ENCODE peak calls at places on chromosomes 11 and 22, in four cellular contexts. H, A, Y and E are unnamed samples.

GRCh38 chr11:76335827-76336226 is 45.1 kb downstream of the THAP12 start:
- DNase-seq in Y (no peak), A (no peak), H (no peak), E (no peak)

GRCh38 chr22:45859231-45860161 is 117.5 kb downstream of the WNT7B start:
- DNase-seq in H (no peak), A (no peak), Y (no peak), E (no peak)

GRCh38 chr11:69531717-69532088 is 50.2 kb downstream of the LINC01488 start:
- DNase-seq in Y (no peak), A (no peak), H (no peak), E (no peak)

GRCh38 chr11:121933294-121933693 is 182.7 kb downstream of the BLID start:
- DNase-seq in H (no peak), A (no peak), Y (no peak), E (no peak)

GRCh38 chr11:79028214-79028613 is 412.6 kb downstream of the TENM4 start:
- DNase-seq in A (no peak), Y (no peak), H (no peak), E (no peak)

GRCh38 chr22:42272431-42273004 is 2.1 kb upstream of the TCF20 start:
- DNase-seq in A (no peak), H (no peak), Y (no peak), E (no peak)

GRCh38 chr11:88484873-88485621 is 147.5 kb upstream of the CTSC start:
- DNase-seq in Y (peak), A (no peak), H (no peak), E (no peak)

GRCh38 chr11:76578655-76579046 is 91.9 kb downstream of the LRRC32 start:
- DNase-seq in H (no peak), Y (no peak), A (no peak), E (no peak)

GRCh38 chr22:28411125-28411524 is 268.5 kb downstream of the TTC28 start:
- DNase-seq in A (no peak), H (no peak), Y (no peak), E (no peak)

GRCh38 chr11:80523057-80523456 is 1082.2 kb upstream of the TENM4 start:
- DNase-seq in A (no peak), Y (no peak), H (no peak), E (no peak)

GRCh38 chr11:14980854-14981253 is 8.7 kb upstream of the CALCA start:
- DNase-seq in Y (no peak), H (no peak), A (peak), E (no peak)

GRCh38 chr11:133896028-133896427 is 50.7 kb upstream of the SPATA19 start:
- DNase-seq in A (no peak), Y (no peak), H (no peak), E (no peak)

GRCh38 chr11:113533425-113533698 is 58.2 kb upstream of the DRD2 start:
- DNase-seq in Y (no peak), H (no peak), A (no peak), E (no peak)

GRCh38 chr11:104061851-104062521 is 25.5 kb downstream of the DDI1 start:
- DNase-seq in A (no peak), H (no peak), Y (no peak), E (no peak)

GRCh38 chr11:120547301-120547700 is 35.8 kb downstream of the GRIK4 start:
- DNase-seq in A (no peak), H (no peak), Y (no peak), E (no peak)

GRCh38 chr11:98307827-98308491 is 712.8 kb upstream of the CNTN5 start:
- DNase-seq in H (no peak), A (no peak), Y (no peak), E (no peak)

GRCh38 chr11:126340960-126341709 is 14.4 kb upstream of the ST3GAL4 start:
- DNase-seq in Y (no peak), H (no peak), A (no peak), E (no peak)

GRCh38 chr22:22872722-22873708 is 14.6 kb upstream of the IGLL5 start:
- DNase-seq in A (no peak), Y (no peak), H (no peak), E (no peak)

GRCh38 chr11:119361961-119362725 is 15.6 kb upstream of the MFRP start:
- DNase-seq in A (no peak), Y (no peak), H (no peak), E (no peak)

GRCh38 chr11:64056213-64056785 is 20.6 kb downstream of the FLRT1 start:
- DNase-seq in A (no peak), Y (no peak), H (no peak), E (no peak)

GRCh38 chr22:43101306-43101705 is 9.2 kb upstream of the BIK start:
- DNase-seq in H (no peak), A (no peak), Y (no peak), E (no peak)

GRCh38 chr22:23029521-23030228 is 40.6 kb upstream of the GNAZ start:
- DNase-seq in Y (no peak), A (no peak), H (no peak), E (no peak)

GRCh38 chr11:42066113-42066512 is 606.7 kb upstream of the LRRC4C start:
- DNase-seq in A (no peak), H (no peak), Y (no peak), E (no peak)

GRCh38 chr22:36110306-36110791 is 50.2 kb downstream of the APOL3 start:
- DNase-seq in A (no peak), H (no peak), Y (no peak), E (no peak)

GRCh38 chr22:32932176-32932575 is 126.0 kb downstream of the SYN3 start:
- DNase-seq in Y (no peak), H (no peak), A (peak), E (peak)

GRCh38 chr11:57144075-57144474 is 37.7 kb upstream of the LRRC55 start:
- DNase-seq in A (no peak), Y (no peak), H (no peak), E (no peak)

GRCh38 chr11:47177846-47178245 is 1.2 kb upstream of the ARFGAP2 start:
- DNase-seq in H (no peak), A (no peak), Y (no peak), E (no peak)

GRCh38 chr11:62974848-62975522 is 9.8 kb downstream of the SLC22A6 start:
- DNase-seq in A (no peak), Y (peak), H (no peak), E (no peak)

GRCh38 chr22:37525073-37525745 is 6.0 kb upstream of the CARD10 start:
- DNase-seq in Y (no peak), A (peak), H (no peak), E (no peak)

GRCh38 chr11:105466582-105467228 is 143.2 kb upstream of the GRIA4 start:
- DNase-seq in A (no peak), Y (no peak), H (no peak), E (peak)

GRCh38 chr11:61007971-61008896 is 36.8 kb downstream of the CD6 start:
- DNase-seq in H (no peak), A (no peak), Y (no peak), E (no peak)

GRCh38 chr22:36891646-36892045 is 21.8 kb upstream of the CSF2RB start:
- DNase-seq in A (no peak), H (no peak), Y (no peak), E (no peak)

DNA sequence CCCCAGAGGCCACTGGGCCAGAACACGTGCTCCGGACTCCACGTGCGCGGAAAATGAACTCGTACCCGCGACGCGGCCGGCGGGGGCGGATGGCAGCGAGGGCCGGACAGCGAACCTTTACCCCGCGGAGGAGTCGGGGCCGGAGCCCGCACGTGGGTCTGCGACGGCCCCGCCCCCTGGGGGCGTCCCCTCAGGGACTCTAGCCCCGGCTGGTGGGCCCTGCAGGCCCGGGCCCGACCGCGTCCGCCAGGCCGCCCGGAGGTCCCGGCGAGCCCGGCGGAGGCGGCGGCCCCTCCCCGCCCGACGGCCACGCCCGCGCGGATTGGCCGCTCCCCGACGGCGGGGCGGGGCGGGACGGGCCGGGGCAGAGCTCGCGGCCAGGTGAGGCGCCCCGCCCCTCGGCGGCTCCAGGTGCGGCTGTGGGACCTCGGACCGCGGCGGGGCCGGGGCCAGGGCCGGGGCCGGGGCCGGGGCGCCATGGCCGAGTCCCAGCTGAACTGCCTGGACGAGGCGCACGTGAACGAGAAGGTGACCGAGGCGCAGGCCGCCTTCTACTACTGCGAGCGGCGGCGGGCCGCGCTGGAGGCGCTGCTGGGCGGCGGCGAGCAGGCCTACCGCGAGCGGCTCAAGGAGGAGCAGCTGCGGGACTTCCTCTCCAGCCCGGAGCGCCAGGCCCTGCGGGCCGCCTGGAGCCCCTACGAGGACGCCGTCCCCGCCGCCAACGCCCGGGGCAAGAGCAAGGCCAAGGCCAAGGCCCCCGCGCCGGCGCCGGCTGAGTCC is at the start of gene FAM83F:
- DNase-seq in A (no peak), H (no peak), Y (no peak), E (no peak)
- H3K4me3 ChIP-seq in A (no peak), H (peak), Y (no peak), E (peak)

DNA sequence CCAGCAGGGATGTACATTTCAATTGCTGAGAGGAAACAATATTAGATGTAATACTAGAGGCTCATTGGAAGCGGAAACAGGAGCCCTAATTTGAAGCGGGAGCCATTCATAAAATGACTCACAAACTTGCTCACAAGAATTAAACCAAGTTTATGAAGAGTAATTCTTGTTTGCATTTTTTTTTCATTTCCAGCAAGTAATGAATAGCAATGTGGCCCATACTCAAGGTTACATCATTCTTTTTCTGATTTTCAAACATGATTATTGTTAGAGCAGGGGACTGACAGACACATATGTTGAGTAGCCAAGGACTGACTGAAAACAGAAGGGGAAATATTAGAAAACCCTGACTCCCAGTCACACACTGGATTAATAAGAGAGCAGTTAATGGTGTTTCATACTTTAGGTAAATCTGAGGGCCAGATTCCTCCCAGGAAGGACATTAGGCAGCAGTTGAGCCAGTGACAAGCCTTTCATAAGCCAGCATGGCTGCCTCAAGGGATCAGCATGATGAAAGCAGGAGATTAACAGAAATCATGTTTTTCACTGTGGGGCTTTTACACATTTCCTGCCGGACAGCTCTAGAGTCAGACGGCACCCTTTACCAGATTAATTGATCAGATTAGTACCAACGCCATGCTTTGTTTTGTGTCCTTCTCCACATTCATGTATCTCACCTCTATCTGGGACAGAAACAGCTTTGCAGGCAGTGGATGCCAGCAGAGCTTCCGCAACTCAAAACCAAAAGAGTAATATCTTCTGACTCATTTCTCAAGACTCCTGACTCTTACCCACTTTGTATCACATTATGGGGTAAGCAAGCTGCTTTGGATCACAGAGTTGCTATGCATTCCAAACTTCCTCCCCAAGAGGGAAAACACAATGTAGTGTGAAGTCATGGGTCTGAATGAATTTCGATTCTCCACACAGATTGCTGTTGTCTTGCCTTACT is 831.6 kb downstream of the KCNA4 start:
- DNase-seq in A (peak), Y (no peak), H (no peak), E (peak)
- H3K4me3 ChIP-seq in A (no peak), Y (no peak), H (no peak), E (no peak)

DNA sequence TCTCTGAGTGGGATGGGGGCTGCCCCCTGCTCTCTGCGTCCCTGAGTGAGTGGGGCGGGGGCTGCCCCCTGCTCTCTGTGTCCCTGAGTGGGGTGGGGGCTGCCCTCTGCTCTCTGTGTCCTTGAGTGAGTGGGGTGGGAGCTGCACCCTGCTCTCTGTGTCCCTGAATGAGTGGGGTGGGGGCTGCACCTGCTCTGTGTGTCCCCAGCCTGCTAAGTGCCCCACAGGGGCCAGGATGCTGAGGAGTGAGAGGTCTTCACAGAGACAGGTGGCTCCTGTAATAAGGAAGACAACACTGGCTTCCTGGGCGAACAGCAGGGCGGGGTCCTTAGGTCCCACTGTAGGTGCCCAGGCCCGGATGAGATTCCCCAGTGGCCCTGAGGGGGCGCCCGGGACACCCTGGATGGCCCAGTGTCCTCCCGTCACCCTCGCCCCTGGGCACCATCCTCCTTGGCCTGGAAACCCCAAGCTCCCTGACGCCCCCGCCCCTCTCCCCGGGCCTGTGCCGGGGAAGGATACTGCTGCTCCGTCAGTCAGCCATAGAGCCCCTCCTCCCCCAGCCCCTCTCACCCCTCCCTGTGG is 3.8 kb upstream of the CCDC188 start:
- DNase-seq in H (no peak), A (no peak), Y (no peak), E (no peak)
- H3K4me3 ChIP-seq in H (no peak), A (peak), Y (no peak), E (no peak)

DNA sequence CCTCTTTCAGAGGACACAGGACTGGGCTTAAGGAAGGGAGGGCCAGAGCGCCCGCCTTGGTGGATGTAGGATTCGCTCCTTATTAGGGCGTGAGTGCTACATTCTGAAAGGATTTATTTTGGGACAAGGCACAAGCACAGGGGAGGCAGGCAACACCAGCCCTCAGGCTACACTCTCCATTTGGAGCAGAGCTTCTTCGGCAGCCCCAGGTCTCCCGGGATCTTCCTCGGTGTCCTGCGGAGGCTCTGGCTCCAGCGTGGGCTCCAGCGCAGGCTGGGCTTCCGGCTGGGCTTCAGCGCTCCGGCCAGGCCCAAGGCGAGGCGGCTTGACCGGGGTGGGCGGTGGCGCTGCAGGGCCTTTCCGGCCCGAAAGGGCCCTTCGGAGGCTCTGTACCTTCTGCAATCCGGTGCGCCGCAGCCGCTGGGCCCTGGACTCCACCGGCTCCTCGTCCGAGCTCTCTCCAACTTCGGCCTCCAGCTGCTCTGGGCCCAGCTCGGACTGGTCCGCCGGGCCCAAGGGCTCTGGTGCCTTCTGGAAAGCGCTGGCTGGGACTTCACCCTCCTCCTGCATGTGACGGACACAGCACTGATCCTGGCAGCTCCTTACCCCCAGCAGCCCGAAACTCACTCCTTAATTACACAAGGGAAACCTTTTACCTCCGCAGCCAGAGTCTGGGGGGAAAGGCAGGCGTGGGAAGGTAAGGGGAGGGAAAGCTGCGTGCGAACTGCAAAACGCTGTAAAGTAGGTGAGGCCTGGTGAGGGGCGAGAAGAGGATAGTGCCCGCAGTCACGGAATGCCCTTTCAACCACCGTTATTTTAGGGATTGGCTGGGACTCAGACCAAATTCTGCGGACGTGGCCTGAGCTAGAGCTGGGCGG is 1.1 kb downstream of the CAVIN3 start:
- DNase-seq in Y (no peak), H (peak), A (peak), E (no peak)
- H3K4me3 ChIP-seq in Y (no peak), H (peak), A (peak), E (peak)

DNA sequence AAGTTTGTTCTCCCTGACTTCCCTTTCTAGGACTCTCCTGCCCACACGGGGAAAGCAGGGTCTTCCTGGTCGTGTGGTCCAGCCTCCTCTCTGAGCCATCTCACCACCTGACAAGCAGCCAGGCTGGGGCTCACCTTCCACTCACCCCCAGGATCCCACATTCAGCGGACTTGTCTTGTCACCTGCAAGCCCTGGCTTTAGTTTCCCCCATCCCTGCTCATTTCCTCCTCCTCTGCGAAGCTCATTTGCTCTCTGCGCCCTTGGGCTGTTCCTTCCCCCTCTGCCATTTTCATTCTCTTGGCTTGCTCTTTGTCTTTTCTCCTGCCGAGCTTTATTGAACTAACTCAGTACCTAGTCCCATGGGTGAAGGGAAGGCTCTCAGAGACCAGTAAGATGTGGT is 1.9 kb downstream of the ST14 start:
- DNase-seq in H (no peak), Y (no peak), A (no peak), E (no peak)
- H3K4me3 ChIP-seq in H (peak), Y (no peak), A (no peak), E (no peak)

GRCh38 chr11:94152678-94153065 is 24.0 kb downstream of the PANX1 start:
- DNase-seq in Y (no peak), H (no peak), A (no peak), E (no peak)
- H3K4me3 ChIP-seq in Y (no peak), H (no peak), A (no peak), E (no peak)

GRCh38 chr11:59174664-59175033 is 2.7 kb downstream of the DTX4 start:
- DNase-seq in H (no peak), A (no peak), Y (no peak), E (no peak)
- H3K4me3 ChIP-seq in H (peak), A (no peak), Y (no peak), E (peak)

GRCh38 chr22:26708256-26709009 is 51.0 kb downstream of the MIAT start:
- DNase-seq in H (no peak), A (no peak), Y (no peak), E (no peak)

GRCh38 chr22:26707090-26707489 is 49.7 kb downstream of the MIAT start:
- DNase-seq in H (no peak), A (no peak), Y (no peak), E (no peak)

GRCh38 chr22:26711205-26711958 is 54.0 kb downstream of the MIAT start:
- DNase-seq in A (no peak), Y (no peak), H (no peak), E (no peak)

GRCh38 chr22:26709617-26710390 is 52.4 kb downstream of the MIAT start:
- DNase-seq in Y (no peak), H (no peak), A (peak), E (no peak)

GRCh38 chr22:26707581-26707980 is 50.2 kb downstream of the MIAT start:
- DNase-seq in A (no peak), H (no peak), Y (no peak), E (peak)
- H3K4me3 ChIP-seq in A (no peak), H (no peak), Y (no peak), E (no peak)

GRCh38 chr22:39355080-39355479 is 5.3 kb downstream of the SYNGR1 start:
- DNase-seq in Y (no peak), A (no peak), H (no peak), E (no peak)
- H3K4me3 ChIP-seq in Y (no peak), A (no peak), H (no peak), E (no peak)